ENCODE peak calls at places on chromosomes 5 and 9, in nine cellular contexts. N, K, O, B, F, C, D, E and W are unnamed samples.
A peak's percentile ranks its signal among the peaks of the same experiment; 100 is the strongest.

GRCh38 chr9:89352874-89353649 is 34.8 kb downstream of the SECISBP2 start:
- DNase-seq in O (no peak), K (no peak), C (no peak), B (no peak), F (no peak), E (no peak), N (no peak), D (no peak), W (no peak)

GRCh38 chr5:173920866-173921265 is 32.7 kb downstream of the CPEB4 start:
- DNase-seq in N (no peak), O (no peak), K (peak; percentile 51), D (no peak), C (no peak), E (no peak), F (no peak), B (no peak), W (no peak)

GRCh38 chr5:68431181-68431580 is 215.6 kb downstream of the PIK3R1 start:
- DNase-seq in F (no peak), C (no peak), O (no peak), D (no peak), B (no peak), N (no peak), K (peak; percentile 79), E (no peak), W (no peak)

GRCh38 chr5:148778891-148779290 is 47.5 kb upstream of the ADRB2 start:
- DNase-seq in D (no peak), N (no peak), B (no peak), C (no peak), K (no peak), F (no peak), O (no peak), E (no peak), W (no peak)

GRCh38 chr9:137913132-137913531 is 35.5 kb downstream of the CACNA1B start:
- DNase-seq in K (no peak), C (no peak), F (no peak), D (no peak), B (no peak), E (no peak), O (no peak), N (no peak), W (no peak)

GRCh38 chr9:122572456-122572855 is 10.7 kb downstream of the OR1L8 start:
- DNase-seq in N (no peak), F (no peak), D (no peak), C (no peak), O (no peak), K (no peak), B (no peak), E (no peak), W (no peak)

GRCh38 chr5:154892370-154892771 is 33.9 kb downstream of the CNOT8 start:
- DNase-seq in F (no peak), D (no peak), E (no peak), B (no peak), N (no peak), O (no peak), K (no peak), C (no peak), W (no peak)

GRCh38 chr5:55172051-55172899 is 702 bp downstream of the CDC20B start:
- DNase-seq in O (no peak), D (peak; percentile 85), B (no peak), F (peak; percentile 79), N (peak; percentile 60), K (peak; percentile 70), C (peak; percentile 87), E (peak; percentile 65), W (peak; percentile 33)

GRCh38 chr9:17065062-17065461 is 69.8 kb upstream of the CNTLN start:
- DNase-seq in K (peak; percentile 11), O (no peak), C (peak; percentile 28), E (no peak), B (no peak), N (no peak), D (no peak), F (no peak), W (no peak)

GRCh38 chr9:98021306-98022040 is 35.1 kb upstream of the NANS start:
- DNase-seq in N (no peak), E (no peak), B (no peak), D (no peak), K (no peak), C (no peak), O (peak; percentile 76), F (no peak), W (peak; percentile 82)

GRCh38 chr9:110744753-110745522 is 76.3 kb downstream of the MUSK start:
- DNase-seq in D (peak; percentile 96), K (peak; percentile 98), E (peak; percentile 92), C (peak; percentile 89), N (peak; percentile 15), O (peak; percentile 54), F (peak; percentile 57), B (no peak), W (no peak)

GRCh38 chr5:173258466-173258865 is 23.5 kb upstream of the NKX2-5 start:
- DNase-seq in D (no peak), F (no peak), C (no peak), E (no peak), O (no peak), N (no peak), K (no peak), B (no peak), W (no peak)

GRCh38 chr9:36749461-36749860 is 176.8 kb downstream of the MELK start:
- DNase-seq in C (no peak), K (no peak), D (no peak), N (no peak), E (no peak), F (no peak), O (no peak), B (no peak), W (no peak)

GRCh38 chr5:119273391-119273839 is 82.4 kb upstream of the TNFAIP8 start:
- DNase-seq in B (peak; percentile 54), E (no peak), K (no peak), F (no peak), C (no peak), N (no peak), O (no peak), D (no peak), W (no peak)

GRCh38 chr5:139670369-139671095 is 22.4 kb downstream of the CXXC5 start:
- DNase-seq in K (peak; percentile 73), D (no peak), E (no peak), F (no peak), N (no peak), B (no peak), C (no peak), O (no peak), W (no peak)

GRCh38 chr9:109507421-109507838 is 9.3 kb upstream of the PTPN3 start:
- DNase-seq in O (peak; percentile 89), C (peak; percentile 81), E (peak; percentile 76), D (no peak), N (peak; percentile 29), K (peak; percentile 67), B (peak; percentile 53), F (no peak), W (no peak)

GRCh38 chr9:105114318-105114717 is 130.1 kb upstream of the SLC44A1 start:
- DNase-seq in E (no peak), N (no peak), K (no peak), D (no peak), F (no peak), C (no peak), O (no peak), B (no peak), W (no peak)

DNA sequence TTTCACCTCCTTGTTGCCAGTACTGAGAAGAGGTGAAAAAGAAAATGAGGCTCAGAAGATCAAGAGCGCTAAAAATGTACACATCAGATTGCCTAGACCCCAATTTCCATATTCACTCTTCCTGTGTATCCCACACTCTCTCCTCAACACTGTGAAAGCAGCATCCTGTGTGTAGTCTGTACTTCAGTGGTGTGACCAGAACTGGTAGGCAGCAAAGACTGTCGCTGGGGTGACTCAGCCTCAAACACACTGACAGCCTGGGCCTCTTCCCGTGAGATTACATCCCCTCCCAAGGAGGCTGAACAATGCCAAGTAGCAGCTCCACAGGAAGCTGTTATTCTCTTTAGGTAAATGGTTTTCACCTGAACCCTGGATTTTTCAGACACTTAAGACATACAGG is 135.5 kb downstream of the CCDC192 start:
- DNase-seq in B (no peak), F (peak; percentile 82), K (peak; percentile 39), D (no peak), O (no peak), E (no peak), C (no peak), N (no peak), W (no peak)
- H3K27ac ChIP-seq in B (no peak overlapping the region), F (no peak overlapping the region), K (no peak overlapping the region), D (no peak overlapping the region), O (no peak overlapping the region), E (no peak overlapping the region), C (no peak overlapping the region), N (no peak overlapping the region), W (no peak overlapping the region)

GRCh38 chr9:100088202-100088601 is 10.6 kb downstream of the ERP44 start:
- DNase-seq in K (no peak), E (no peak), D (no peak), N (no peak), B (no peak), F (no peak), C (no peak), O (no peak), W (no peak)
- H3K4me1 ChIP-seq in K (peaks cover 2% of the 10 kb centered on the region), E (peaks cover 3% of the 10 kb centered on the region), D (no peaks in the 10 kb centered on the region), N (peaks cover 35% of the 10 kb centered on the region), B (peaks cover 7% of the 10 kb centered on the region), F (no peaks in the 10 kb centered on the region), C (no peaks in the 10 kb centered on the region), O (peaks cover 49% of the 10 kb centered on the region), W (no peaks in the 10 kb centered on the region)

DNA sequence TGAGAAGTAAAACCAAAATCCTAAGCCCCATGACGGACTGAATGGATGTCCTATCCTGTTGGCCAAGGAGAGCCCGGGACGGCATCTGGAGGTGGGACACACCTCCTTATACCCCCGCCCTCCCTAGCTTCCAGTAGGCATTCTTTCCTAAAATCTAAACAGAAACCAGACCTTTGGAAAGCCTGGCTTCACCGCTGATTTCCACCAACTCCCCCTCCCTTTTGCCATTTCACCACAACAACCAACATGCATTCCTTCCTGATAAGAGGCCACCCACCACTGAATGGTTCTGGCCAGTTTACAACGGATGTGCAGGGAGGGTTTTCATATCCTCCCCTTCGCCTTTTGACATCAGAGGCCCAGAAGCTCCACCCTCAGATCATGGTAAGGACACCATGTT is 9.2 kb upstream of the RARS1 start:
- DNase-seq in D (no peak), C (no peak), B (no peak), N (no peak), E (no peak), K (peak; percentile 90), F (peak; percentile 55), O (no peak), W (no peak)
- H3K27ac ChIP-seq in D (no peak overlapping the region), C (no peak overlapping the region), B (no peak overlapping the region), N (no peak overlapping the region), E (no peak overlapping the region), K (no peak overlapping the region), F (no peak overlapping the region), O (no peak overlapping the region), W (no peak overlapping the region)

DNA sequence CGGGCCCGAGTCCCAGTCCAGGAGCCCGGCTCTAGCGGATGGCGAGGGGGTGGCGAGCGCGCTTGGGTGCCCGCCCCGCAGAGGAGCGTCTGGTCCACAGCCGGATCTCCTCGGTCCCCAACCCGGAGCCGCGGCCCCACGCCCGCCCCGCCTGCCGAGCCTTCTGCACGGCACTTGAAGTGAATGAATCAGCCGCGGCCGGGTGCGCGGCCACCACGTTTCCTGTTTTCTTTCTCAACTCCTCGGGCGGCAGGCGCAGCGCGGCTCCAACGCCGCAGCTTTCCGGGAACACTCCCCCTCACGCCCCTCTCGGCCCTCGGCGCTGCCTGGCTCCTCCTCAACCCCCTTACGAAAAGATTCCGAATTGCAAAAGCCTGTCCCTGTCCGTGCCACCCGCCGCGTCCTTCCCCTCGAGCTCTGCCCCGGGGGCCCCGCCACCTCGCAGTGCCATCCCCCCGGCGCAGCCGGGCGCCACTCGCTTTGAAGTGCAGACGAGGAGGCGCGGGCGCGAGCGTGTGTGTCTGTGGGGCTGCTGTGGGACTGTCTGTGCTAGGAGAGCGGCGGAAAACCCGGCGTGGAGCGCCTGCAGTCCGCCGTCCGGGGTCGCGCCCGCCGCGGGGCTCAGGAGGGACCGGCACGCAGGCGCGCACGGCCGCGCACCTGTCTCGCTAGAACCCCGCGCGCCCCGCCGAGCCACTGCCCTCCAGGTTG is 456.6 kb downstream of the RAB3C start:
- DNase-seq in O (peak; percentile 93), K (peak; percentile 80), N (peak; percentile 61), C (peak; percentile 85), B (peak; percentile 91), D (no peak), F (peak; percentile 86), E (no peak), W (peak; percentile 84)
- H3K4me1 ChIP-seq in O (peaks cover 49% of the 10 kb centered on the region), K (peaks cover 8% of the 10 kb centered on the region), N (peaks cover 19% of the 10 kb centered on the region), C (peaks cover 38% of the 10 kb centered on the region), B (peaks cover 5% of the 10 kb centered on the region), D (peaks cover 20% of the 10 kb centered on the region), F (no peaks in the 10 kb centered on the region), E (no peaks in the 10 kb centered on the region), W (peaks cover 4% of the 10 kb centered on the region)